ENCODE peak calls at places on chromosomes 3 and 15, in four cellular contexts. W is SJSA1; V is activated CD4-positive, alpha-beta T cell treated with anti-CD3 and anti-CD28 coated beads, Interleukin-2, amount 50 U/mL, for 24 hours; P is activated CD8-positive, alpha-beta memory T cell treated with anti-CD3 and anti-CD28 coated beads for 48 hours. K is an unnamed sample.

GRCh38 chr3:65153850-65154512 is 466.2 kb upstream of the ADAMTS9 start:
- DNase-seq in W (no peak), V (no peak), P (no peak), K (no peak)

GRCh38 chr3:111762535-111762934 is 96.5 kb upstream of the PHLDB2 start:
- DNase-seq in W (no peak), V (no peak), P (no peak), K (no peak)

GRCh38 chr3:61685755-61686154 is 124.4 kb downstream of the PTPRG start:
- DNase-seq in W (no peak), V (no peak), P (no peak), K (no peak)

GRCh38 chr15:77866186-77866585 is 211.3 kb downstream of the TBC1D2B start:
- DNase-seq in W (no peak), V (no peak), P (no peak), K (no peak)

GRCh38 chr3:74009961-74010859 is 385.5 kb upstream of the PDZRN3 start:
- DNase-seq in W (no peak), V (no peak), P (no peak), K (no peak)

GRCh38 chr15:63365004-63365555 is 16.6 kb downstream of the CA12 start:
- DNase-seq in W (no peak), V (no peak), P (no peak), K (no peak)

GRCh38 chr3:52790741-52791140 is 3.9 kb upstream of the ITIH3 start:
- DNase-seq in W (no peak), V (no peak), P (no peak), K (no peak)

GRCh38 chr3:127915115-127915936 is at the start of gene KBTBD12:
- DNase-seq in W (no peak), V (no peak), P (no peak), K (no peak)

GRCh38 chr3:146838221-146838620 is 233.1 kb upstream of the PLSCR5 start:
- DNase-seq in W (no peak), V (no peak), P (no peak), K (no peak)

GRCh38 chr3:36166477-36166876 is 213.8 kb upstream of the STAC start:
- DNase-seq in W (peak; percentile 10), V (no peak), P (no peak), K (no peak)

GRCh38 chr3:71101581-71101980 is 481.9 kb downstream of the FOXP1 start:
- DNase-seq in W (no peak), V (no peak), P (no peak), K (no peak)

K was measured in GOT3.